ENCODE peak calls at places on chromosomes 2 and 18, in nine cellular contexts. X, V, C, F, J, H, Q, T and W are unnamed samples. For H3K27me3, the result is how much of the 10 kb centered on the place peaks cover.

GRCh38 chr2:43133708-43134570 is 92.5 kb downstream of the ZFP36L2 start:
- DNase-seq in T (no peak), V (peak), C (no peak), Q (no peak), H (no peak), F (no peak), J (peak), X (peak), W (no peak)

GRCh38 chr18:54284967-54285785 is 15.9 kb downstream of the POLI start:
- DNase-seq in V (no peak), F (no peak), H (peak), J (no peak), X (no peak), Q (peak), C (no peak), T (no peak), W (peak)

GRCh38 chr18:3264362-3264761 is 2.4 kb downstream of the MYL12B start:
- DNase-seq in H (no peak), F (no peak), Q (no peak), T (no peak), V (no peak), J (no peak), X (no peak), C (no peak), W (no peak)

GRCh38 chr2:135948642-135949355 is 36.6 kb downstream of the DARS1 start:
- DNase-seq in X (no peak), V (no peak), F (no peak), C (no peak), H (peak), J (no peak), T (peak), Q (peak), W (no peak)

GRCh38 chr2:135798762-135799161 is 38.2 kb downstream of the LCT start:
- DNase-seq in F (no peak), Q (no peak), J (no peak), V (no peak), T (no peak), X (no peak), H (peak), C (no peak), W (no peak)

GRCh38 chr2:186590538-186591441 is 934 bp downstream of the ITGAV start:
- DNase-seq in Q (peak), C (peak), J (no peak), T (no peak), F (peak), V (no peak), H (peak), X (no peak), W (peak)

GRCh38 chr2:165149439-165149838 is 54.4 kb downstream of the SCN3A start:
- DNase-seq in X (no peak), T (no peak), F (no peak), C (no peak), Q (no peak), H (no peak), V (no peak), J (no peak), W (no peak)

GRCh38 chr2:43224571-43225092 is 1.8 kb downstream of the ZFP36L2 start:
- DNase-seq in V (no peak), Q (peak), X (peak), C (no peak), J (no peak), H (peak), F (peak), T (no peak), W (no peak)

GRCh38 chr2:160719116-160719515 is 225.5 kb upstream of the RBMS1 start:
- DNase-seq in X (no peak), J (no peak), H (peak), T (no peak), F (no peak), V (no peak), Q (no peak), C (no peak), W (peak)

GRCh38 chr2:241814571-241815476 is 5.8 kb downstream of the NEU4 start:
- DNase-seq in H (no peak), C (no peak), V (peak), Q (no peak), X (peak), J (no peak), F (no peak), T (no peak), W (peak)

GRCh38 chr2:118973542-118973951 is 31.6 kb downstream of the MARCO start:
- DNase-seq in V (no peak), T (no peak), X (no peak), F (no peak), Q (no peak), C (no peak), J (no peak), H (no peak), W (no peak)

GRCh38 chr2:171703574-171704347 is 16.5 kb downstream of the DYNC1I2 start:
- DNase-seq in C (no peak), X (no peak), V (no peak), T (no peak), F (peak), H (peak), J (no peak), Q (peak), W (no peak)

GRCh38 chr2:72204156-72204781 is 56.6 kb upstream of the CYP26B1 start:
- DNase-seq in J (no peak), C (no peak), T (no peak), F (peak), X (no peak), H (peak), V (no peak), Q (no peak), W (no peak)

GRCh38 chr2:11770531-11771188 is 24.2 kb downstream of the LPIN1 start:
- DNase-seq in H (no peak), J (no peak), F (no peak), V (no peak), C (no peak), T (no peak), X (no peak), Q (no peak), W (peak)

GRCh38 chr2:31324000-31324633 is 90.2 kb downstream of the EHD3 start:
- DNase-seq in J (no peak), Q (peak), H (no peak), V (no peak), F (no peak), T (no peak), C (no peak), X (no peak), W (no peak)

GRCh38 chr2:184326076-184326475 is 272.3 kb upstream of the ZNF804A start:
- DNase-seq in J (no peak), X (no peak), C (no peak), H (no peak), F (no peak), V (no peak), Q (no peak), T (no peak), W (no peak)

GRCh38 chr2:154400891-154401290 is 297.6 kb upstream of the KCNJ3 start:
- DNase-seq in C (no peak), Q (no peak), V (no peak), X (no peak), T (no peak), H (no peak), J (no peak), F (no peak), W (no peak)

GRCh38 chr2:25383806-25384205 is 42.1 kb upstream of the DNMT3A start:
- DNase-seq in X (no peak), T (no peak), F (no peak), V (peak), Q (no peak), J (no peak), C (no peak), H (no peak), W (no peak)

GRCh38 chr18:79595876-79596374 is 83.7 kb upstream of the CTDP1 start:
- DNase-seq in J (peak), Q (no peak), X (peak), V (peak), C (peak), H (no peak), F (no peak), T (no peak), W (no peak)

GRCh38 chr2:66577331-66578041 is 142.6 kb downstream of the MEIS1 start:
- DNase-seq in Q (no peak), X (no peak), H (no peak), F (peak), T (no peak), J (no peak), V (no peak), C (peak), W (no peak)

GRCh38 chr2:1742680-1743395 is 1.5 kb downstream of the PXDN start:
- DNase-seq in Q (peak), T (peak), X (peak), F (peak), J (peak), V (peak), C (peak), H (peak), W (peak)

GRCh38 chr2:75564026-75564688 is 3.4 kb upstream of the EVA1A start:
- DNase-seq in X (no peak), J (no peak), C (no peak), T (no peak), Q (no peak), H (no peak), V (no peak), F (no peak), W (no peak)

GRCh38 chr2:112833532-112833931 is 3.0 kb downstream of the IL1B start:
- DNase-seq in F (no peak), J (no peak), Q (no peak), C (no peak), T (no peak), V (no peak), X (no peak), H (no peak), W (no peak)
- H3K4me3 ChIP-seq in F (no peak), J (no peak), Q (no peak), C (no peak), T (no peak), V (no peak), X (no peak), H (no peak), W (no peak)

DNA sequence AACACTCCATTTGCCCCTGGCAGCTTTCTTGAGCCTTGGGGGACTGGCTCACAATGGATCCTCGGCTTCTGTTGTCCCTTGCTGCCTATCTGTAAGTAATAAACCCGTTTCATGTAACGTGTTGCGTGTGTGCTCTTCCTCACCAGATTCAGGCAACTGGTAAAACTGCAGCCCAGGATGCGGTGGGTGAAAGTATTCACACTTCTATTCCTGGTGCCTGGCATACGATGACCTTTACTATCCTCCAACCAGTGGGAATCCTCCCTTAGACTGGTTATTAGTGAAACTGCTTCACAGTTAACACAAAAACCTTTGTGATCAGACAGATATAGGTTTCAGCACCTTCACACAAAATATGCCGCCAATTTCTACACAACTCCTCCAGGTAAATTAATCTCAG is 13.6 kb upstream of the ICA1L start:
- DNase-seq in C (no peak), V (no peak), H (no peak), T (no peak), X (no peak), F (no peak), Q (no peak), J (no peak), W (no peak)
- H3K27me3 ChIP-seq in C (under half), V (under half), H (under half), T (under half), X (under half), F (under half), Q (under half), J (under half), W (under half)

DNA sequence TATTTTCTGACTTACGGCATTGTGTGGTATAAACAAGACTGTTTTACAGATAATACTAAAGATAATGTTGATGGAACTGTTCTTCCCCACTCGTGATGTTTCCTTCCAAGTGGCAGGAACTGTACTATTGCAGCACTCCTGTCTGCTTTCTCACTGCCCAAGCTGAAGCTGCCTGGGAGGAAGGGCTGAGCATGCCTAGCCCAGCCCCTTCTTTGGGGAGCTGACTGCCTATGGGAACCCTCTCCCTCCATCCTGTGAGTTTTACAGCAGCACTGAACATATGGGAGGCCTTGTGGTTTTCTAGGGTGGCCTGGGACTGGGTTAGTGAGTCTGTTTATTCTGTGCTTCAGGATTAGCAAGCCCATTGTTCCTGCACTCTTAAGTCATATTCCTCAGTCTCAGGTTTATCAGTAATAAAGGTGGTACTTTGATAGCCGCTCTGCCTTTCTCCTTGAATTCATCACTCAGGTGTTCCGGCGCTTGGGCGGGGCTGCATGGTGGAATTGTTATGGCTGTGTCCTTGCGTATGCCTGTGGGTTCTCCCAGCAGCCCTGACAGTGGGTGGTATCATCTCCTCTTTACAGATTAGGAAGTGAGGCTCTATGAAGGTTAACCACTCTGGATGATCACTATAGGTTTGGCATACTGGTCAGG is 379.7 kb downstream of the PTPRM start:
- DNase-seq in Q (peak), V (no peak), H (peak), T (no peak), X (peak), J (no peak), F (peak), C (no peak), W (peak)
- H3K4me3 ChIP-seq in Q (peak), V (no peak), H (peak), T (peak), X (no peak), J (peak), F (peak), C (no peak), W (no peak)

GRCh38 chr2:54634012-54634411 is 89.5 kb upstream of the EML6 start:
- DNase-seq in T (no peak), F (no peak), C (no peak), Q (no peak), V (no peak), J (no peak), H (no peak), X (no peak), W (no peak)
- H3K27me3 ChIP-seq in T (under half), F (under half), C (under half), Q (under half), V (under half), J (under half), H (under half), X (under half), W (under half)

GRCh38 chr18:58886864-58887612 is 22.4 kb downstream of the ZNF532 start:
- DNase-seq in F (no peak), Q (peak), T (no peak), J (no peak), H (no peak), X (no peak), V (no peak), C (no peak), W (no peak)
- H3K4me3 ChIP-seq in F (no peak), Q (peak), T (no peak), J (no peak), H (no peak), X (no peak), V (peak), C (no peak), W (no peak)

GRCh38 chr2:101148777-101149176 is 2.4 kb downstream of the TBC1D8 start:
- DNase-seq in J (no peak), C (no peak), H (no peak), V (no peak), F (no peak), X (no peak), Q (no peak), T (no peak), W (no peak)
- H3K27me3 ChIP-seq in J (under half), C (under half), H (under half), V (under half), F (under half), X (under half), Q (under half), T (under half), W (under half)

GRCh38 chr2:233853883-233854240 is 473 bp downstream of the HJURP start:
- DNase-seq in J (no peak), H (no peak), V (peak), C (no peak), Q (no peak), X (peak), T (no peak), F (no peak), W (no peak)
- H3K4me3 ChIP-seq in J (peak), H (peak), V (peak), C (peak), Q (peak), X (peak), T (peak), F (peak), W (peak)

GRCh38 chr18:13877133-13877532 is 38.2 kb downstream of the MC2R start:
- DNase-seq in C (no peak), H (no peak), J (no peak), T (no peak), F (no peak), Q (no peak), V (no peak), X (no peak), W (no peak)
- H3K27me3 ChIP-seq in C (under half), H (under half), J (under half), T (under half), F (under half), Q (under half), V (under half), X (under half), W (under half)

DNA sequence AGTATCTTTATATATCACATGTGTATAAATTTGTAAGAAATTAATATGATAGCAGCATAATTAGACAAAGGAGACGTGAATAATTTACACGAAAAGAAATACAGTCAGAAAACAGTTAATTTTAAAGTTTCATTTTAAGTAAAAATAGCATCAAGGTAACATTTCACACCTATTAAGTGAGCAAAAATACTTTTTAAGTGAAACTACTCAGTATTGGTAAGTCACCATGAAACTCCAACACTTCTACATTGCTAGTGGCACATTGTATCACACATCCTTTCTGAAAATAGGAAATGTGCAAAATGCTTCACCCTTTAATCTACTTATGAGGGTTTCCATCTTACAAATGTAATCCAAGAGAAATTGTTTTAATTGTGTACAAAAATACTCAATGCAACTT is 287.9 kb upstream of the EPAS1 start:
- DNase-seq in T (no peak), X (no peak), F (no peak), J (no peak), H (no peak), V (no peak), Q (no peak), C (no peak), W (no peak)
- H3K4me3 ChIP-seq in T (no peak), X (no peak), F (no peak), J (no peak), H (no peak), V (no peak), Q (no peak), C (no peak), W (no peak)